ENCODE peak calls at places on chromosomes 11 and 22, in eight cellular contexts. Z, N, U, E, I, S, G and T are unnamed samples.

GRCh38 chr22:16932577-16932976 is 75.4 kb downstream of the GAB4 start:
- DNase-seq in Z (no peak), N (no peak), U (no peak), E (no peak), I (no peak), S (no peak), G (no peak), T (no peak)

GRCh38 chr11:3170756-3171670 is 5.9 kb upstream of the OSBPL5 start:
- DNase-seq in Z (no peak), N (no peak), U (no peak), E (no peak), I (peak), S (no peak), G (peak), T (no peak)

GRCh38 chr11:93526691-93527583 is 16.3 kb downstream of the SMCO4 start:
- DNase-seq in Z (no peak), N (no peak), U (no peak), E (no peak), I (no peak), S (no peak), G (no peak), T (no peak)

GRCh38 chr11:120703358-120704152 is 192.0 kb downstream of the GRIK4 start:
- DNase-seq in Z (no peak), N (no peak), U (no peak), E (no peak), I (no peak), S (no peak), G (no peak), T (no peak)

GRCh38 chr11:111602865-111603632 is 800 bp downstream of the SIK2 start:
- DNase-seq in Z (no peak), N (no peak), U (no peak), E (peak), I (peak), S (peak), G (no peak), T (peak)

GRCh38 chr11:82890941-82891340 is 9.3 kb downstream of the PRCP start:
- DNase-seq in Z (no peak), N (no peak), U (no peak), E (no peak), I (no peak), S (no peak), G (no peak), T (no peak)

GRCh38 chr11:2930705-2931415 is 1.6 kb upstream of the PHLDA2 start:
- DNase-seq in Z (no peak), N (no peak), U (no peak), E (peak), I (peak), S (peak), G (peak), T (peak)

GRCh38 chr11:132058211-132058772 is 687.9 kb downstream of the NTM start:
- DNase-seq in Z (no peak), N (no peak), U (no peak), E (peak), I (no peak), S (no peak), G (no peak), T (peak)

GRCh38 chr22:19815823-19816290 is 38.8 kb downstream of the GNB1L start:
- DNase-seq in Z (no peak), N (no peak), U (no peak), E (no peak), I (no peak), S (no peak), G (peak), T (peak)

GRCh38 chr22:28802595-28803087 is 2.3 kb upstream of the XBP1 start:
- DNase-seq in Z (no peak), N (no peak), U (no peak), E (no peak), I (no peak), S (no peak), G (peak), T (no peak)

GRCh38 chr11:68767672-68768071 is 16.4 kb upstream of the TESMIN start:
- DNase-seq in Z (no peak), N (no peak), U (no peak), E (no peak), I (no peak), S (no peak), G (no peak), T (no peak)

GRCh38 chr11:59212744-59213573 is at the start of gene MPEG1:
- DNase-seq in Z (no peak), N (no peak), U (no peak), E (no peak), I (no peak), S (no peak), G (no peak), T (peak)

GRCh38 chr11:126165366-126166156 is 45.9 kb downstream of the RPUSD4 start:
- DNase-seq in Z (no peak), N (no peak), U (no peak), E (no peak), I (no peak), S (no peak), G (peak), T (no peak)

GRCh38 chr11:132911186-132911585 is 621.1 kb downstream of the OPCML start:
- DNase-seq in Z (no peak), N (no peak), U (no peak), E (peak), I (no peak), S (no peak), G (no peak), T (no peak)

GRCh38 chr11:126607776-126608625 is 252.5 kb downstream of the ST3GAL4 start:
- DNase-seq in Z (no peak), N (no peak), U (no peak), E (no peak), I (no peak), S (no peak), G (no peak), T (no peak)

GRCh38 chr11:70146309-70146708 is 56.8 kb upstream of the FADD start:
- DNase-seq in Z (no peak), N (no peak), U (no peak), E (no peak), I (no peak), S (no peak), G (no peak), T (no peak)

GRCh38 chr11:118820412-118821357 is 29.7 kb upstream of the DDX6 start:
- DNase-seq in Z (peak), N (no peak), U (no peak), E (peak), I (no peak), S (peak), G (peak), T (no peak)

GRCh38 chr11:118046051-118046963 is 30.6 kb upstream of the TMPRSS4 start:
- DNase-seq in Z (no peak), N (no peak), U (no peak), E (no peak), I (no peak), S (no peak), G (no peak), T (no peak)

GRCh38 chr11:17978553-17979287 is 34.1 kb downstream of the SERGEF start:
- DNase-seq in Z (no peak), N (no peak), U (no peak), E (peak), I (peak), S (peak), G (no peak), T (no peak)

GRCh38 chr11:17490938-17491337 is 14.3 kb upstream of the ABCC8 start:
- DNase-seq in Z (no peak), N (no peak), U (no peak), E (no peak), I (no peak), S (no peak), G (peak), T (no peak)

GRCh38 chr22:38826801-38827200 is 17.0 kb downstream of the NPTXR start:
- DNase-seq in Z (no peak), N (no peak), U (no peak), E (no peak), I (no peak), S (no peak), G (peak), T (no peak)

GRCh38 chr11:129457321-129457720 is 81.7 kb downstream of the BARX2 start:
- DNase-seq in Z (no peak), N (no peak), U (no peak), E (no peak), I (no peak), S (no peak), G (no peak), T (no peak)

GRCh38 chr11:16897460-16898061 is 116.7 kb downstream of the PLEKHA7 start:
- DNase-seq in Z (no peak), N (no peak), U (no peak), E (no peak), I (no peak), S (no peak), G (no peak), T (no peak)

GRCh38 chr11:44740967-44741366 is 14.2 kb downstream of the TSPAN18 start:
- DNase-seq in Z (no peak), N (no peak), U (no peak), E (no peak), I (no peak), S (no peak), G (no peak), T (no peak)

GRCh38 chr11:94750319-94751215 is 17.6 kb upstream of the AMOTL1 start:
- DNase-seq in Z (no peak), N (no peak), U (no peak), E (no peak), I (no peak), S (no peak), G (no peak), T (no peak)

DNA sequence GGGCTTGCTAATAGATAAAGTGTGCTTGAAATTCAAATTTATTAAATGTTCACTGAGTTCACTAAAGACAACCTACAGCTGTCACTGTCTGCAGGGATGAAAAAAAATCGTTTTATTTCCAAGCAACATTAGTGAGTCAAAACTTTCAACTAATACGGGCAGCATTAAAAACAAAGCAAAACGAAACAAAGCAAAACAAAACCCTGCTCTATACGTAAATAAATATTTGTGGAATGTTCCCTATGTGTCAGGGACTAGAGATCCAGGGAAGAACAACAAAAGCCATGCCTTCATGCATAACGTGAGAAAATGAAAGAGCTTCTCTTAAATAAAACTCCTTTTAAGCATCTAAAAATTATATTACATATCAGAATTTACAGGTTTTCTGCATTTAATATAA is 553 bp downstream of the NAALAD2 start:
- DNase-seq in Z (no peak), N (no peak), U (no peak), E (no peak), I (no peak), S (no peak), G (no peak), T (no peak)
- TF ChIP-seq CTCF in Z (no peak), N (no peak), U (no peak), E (no peak), I (no peak), S (no peak), G (no peak), T (no peak)

GRCh38 chr11:64750361-64751054 is 6.6 kb upstream of the RASGRP2 start:
- DNase-seq in Z (no peak), N (no peak), U (no peak), E (no peak), I (no peak), S (no peak), G (peak), T (no peak)
- TF ChIP-seq CTCF in Z (no peak), N (no peak), U (no peak), E (no peak), I (no peak), S (no peak), G (peak), T (no peak)

GRCh38 chr22:48576333-48577013 is 1251.2 kb downstream of the BRD1 start:
- DNase-seq in Z (no peak), N (no peak), U (no peak), E (no peak), I (peak), S (no peak), G (peak), T (no peak)
- TF ChIP-seq CTCF in Z (peak), N (peak), U (peak), E (no peak), I (peak), S (no peak), G (peak), T (no peak)

DNA sequence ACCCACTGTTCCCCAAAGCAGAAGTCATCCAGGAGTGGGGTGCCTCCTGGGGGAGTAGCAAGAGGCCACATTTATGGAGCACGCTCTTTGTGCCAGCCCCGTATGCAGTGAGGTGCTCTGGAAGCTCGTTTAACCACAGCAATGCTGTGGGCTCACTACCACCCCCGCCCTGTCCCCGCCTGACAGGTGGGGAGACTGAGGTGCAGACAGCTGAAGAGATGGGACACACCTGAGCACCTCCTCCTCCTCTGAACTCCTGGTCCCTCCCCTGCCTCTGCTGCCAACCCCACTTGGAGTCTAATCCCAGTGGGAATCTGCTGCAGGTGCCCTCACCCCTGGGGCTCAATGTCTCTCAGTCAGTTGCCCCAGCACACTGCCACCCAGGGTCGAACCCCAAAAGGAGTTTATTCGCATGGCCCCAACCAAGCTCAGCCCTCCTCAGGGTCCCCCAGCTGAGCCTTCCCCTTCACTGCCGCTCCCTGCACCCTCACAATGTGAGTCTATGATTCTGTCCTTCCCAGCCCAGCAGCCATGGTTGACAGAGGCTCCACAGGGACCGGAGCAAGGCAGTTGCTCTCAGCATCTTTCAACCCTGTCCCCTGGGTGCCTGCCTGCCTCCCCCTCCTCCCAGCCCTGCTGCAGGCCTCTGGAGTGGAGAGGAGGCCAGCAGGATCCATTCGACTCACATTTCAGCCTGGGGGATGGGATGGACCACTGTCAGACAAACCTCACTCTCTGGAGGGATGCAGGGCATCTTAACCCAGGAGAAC is 13.3 kb upstream of the BCR start:
- DNase-seq in Z (no peak), N (no peak), U (no peak), E (no peak), I (peak), S (no peak), G (peak), T (no peak)
- TF ChIP-seq CTCF in Z (no peak), N (no peak), U (no peak), E (no peak), I (no peak), S (no peak), G (no peak), T (no peak)